ENCODE peak calls at places on chromosomes 3 and 15, in nine cellular contexts. A, X, T, O, G, Q, R, Y and D are unnamed samples.

GRCh38 chr3:89955141-89955540 is 847.7 kb downstream of the EPHA3 start:
- DNase-seq in G (no peak), X (no peak), A (no peak), T (no peak), Q (no peak), O (no peak), R (no peak), Y (no peak), D (no peak)

GRCh38 chr3:172749201-172749965 is 1.1 kb upstream of the ECT2 start:
- DNase-seq in T (no peak), O (peak; percentile 87), A (no peak), X (no peak), Y (peak; percentile 91), R (peak; percentile 88), Q (no peak), G (no peak), D (no peak)

GRCh38 chr15:44011238-44011873 is 183.7 kb downstream of the FRMD5 start:
- DNase-seq in A (no peak), T (no peak), Y (no peak), R (no peak), O (no peak), X (no peak), Q (no peak), G (no peak), D (no peak)

GRCh38 chr15:43204016-43204901 is 16.6 kb downstream of the EPB42 start:
- DNase-seq in R (peak; percentile 37), A (no peak), Y (peak; percentile 37), T (no peak), G (peak; percentile 36), O (peak; percentile 63), Q (no peak), X (no peak), D (peak; percentile 80)

GRCh38 chr3:411183-411681 is 214.7 kb downstream of the CHL1 start:
- DNase-seq in G (no peak), R (no peak), A (no peak), Y (no peak), X (no peak), O (no peak), Q (no peak), T (no peak), D (no peak)

GRCh38 chr3:61802772-61803171 is 241.4 kb downstream of the PTPRG start:
- DNase-seq in T (no peak), X (no peak), Y (no peak), O (no peak), Q (no peak), G (no peak), R (no peak), A (no peak), D (no peak)

GRCh38 chr3:132332082-132332964 is 15.1 kb downstream of the ACP3 start:
- DNase-seq in Q (no peak), O (peak; percentile 49), G (no peak), T (no peak), A (no peak), R (no peak), X (no peak), Y (no peak), D (no peak)

GRCh38 chr3:39088889-39089288 is 18.5 kb downstream of the GORASP1 start:
- DNase-seq in R (no peak), O (no peak), G (no peak), X (no peak), A (no peak), T (no peak), Y (no peak), Q (no peak), D (no peak)

GRCh38 chr3:84885199-84885882 is 73.4 kb upstream of the CADM2 start:
- DNase-seq in G (no peak), R (no peak), O (no peak), Q (no peak), Y (no peak), X (no peak), A (no peak), T (no peak), D (no peak)

GRCh38 chr3:193240436-193240849 is 579 bp upstream of the PLAAT1 start:
- DNase-seq in Y (no peak), T (no peak), O (no peak), A (no peak), R (no peak), Q (no peak), X (no peak), G (peak; percentile 14), D (peak; percentile 64)

GRCh38 chr3:105483476-105483875 is 116.8 kb downstream of the ALCAM start:
- DNase-seq in T (no peak), R (no peak), X (no peak), Y (no peak), G (no peak), O (no peak), A (no peak), Q (no peak), D (no peak)

GRCh38 chr3:46335546-46335945 is 18.4 kb upstream of the CCR2 start:
- DNase-seq in X (no peak), G (no peak), Q (no peak), Y (no peak), T (no peak), O (no peak), A (no peak), R (no peak), D (no peak)

GRCh38 chr3:184604039-184604955 is 42.7 kb downstream of the EPHB3 start:
- DNase-seq in X (no peak), T (no peak), O (peak; percentile 24), A (peak; percentile 69), R (no peak), Y (no peak), G (no peak), Q (no peak), D (peak; percentile 91)
- H3K4me3 ChIP-seq in X (no peak overlapping the region), T (no peak overlapping the region), O (peak overlapping the region; percentile 22), A (peak overlapping the region; percentile 8), R (peak overlapping the region; percentile 32), Y (peak overlapping the region; percentile 15), G (peak overlapping the region; percentile 65), Q (peak overlapping the region; percentile 24), D (peak overlapping the region; percentile 52)

GRCh38 chr3:186022931-186023330 is 85.1 kb upstream of the TRA2B start:
- DNase-seq in X (no peak), Y (no peak), G (no peak), Q (no peak), O (no peak), T (no peak), R (no peak), A (no peak), D (no peak)

GRCh38 chr3:186021673-186022362 is 84.0 kb upstream of the TRA2B start:
- DNase-seq in Q (no peak), A (no peak), R (peak; percentile 85), O (peak; percentile 83), T (no peak), X (no peak), Y (peak; percentile 86), G (no peak), D (no peak)

GRCh38 chr3:186025161-186025560 is 83.7 kb downstream of the ETV5 start:
- DNase-seq in A (no peak), O (peak; percentile 63), T (no peak), R (peak; percentile 39), Q (no peak), X (no peak), G (no peak), Y (no peak), D (no peak)

GRCh38 chr3:186024210-186024609 is 84.7 kb downstream of the ETV5 start:
- DNase-seq in Q (no peak), T (no peak), G (peak; percentile 35), X (no peak), O (peak; percentile 53), R (no peak), Y (no peak), A (peak; percentile 74), D (no peak)
- H3K4me3 ChIP-seq in Q (no peak overlapping the region), T (no peak overlapping the region), G (peak overlapping the region; percentile 19), X (no peak overlapping the region), O (no peak overlapping the region), R (no peak overlapping the region), Y (no peak overlapping the region), A (no peak overlapping the region), D (no peak overlapping the region)

GRCh38 chr3:4982773-4983738 is 3.8 kb downstream of the BHLHE40 start:
- DNase-seq in G (no peak), A (no peak), T (no peak), O (no peak), Y (no peak), X (no peak), Q (no peak), R (no peak), D (no peak)

GRCh38 chr3:4983739-4984510 is 4.7 kb downstream of the BHLHE40 start:
- DNase-seq in Q (peak; percentile 82), T (peak; percentile 87), O (peak; percentile 66), A (no peak), R (peak; percentile 74), G (no peak), Y (peak; percentile 87), X (peak; percentile 79), D (no peak)

GRCh38 chr3:4980229-4981159 is 1.3 kb downstream of the BHLHE40 start:
- DNase-seq in R (peak; percentile 81), Y (peak; percentile 85), G (peak; percentile 92), O (peak; percentile 97), A (peak; percentile 97), T (peak; percentile 81), Q (peak; percentile 94), X (peak; percentile 86), D (peak; percentile 88)

GRCh38 chr3:4981160-4981687 is 2.0 kb downstream of the BHLHE40 start:
- DNase-seq in Q (no peak), X (no peak), G (no peak), R (no peak), T (no peak), Y (no peak), A (no peak), O (peak; percentile 43), D (no peak)

GRCh38 chr3:4981688-4982494 is 2.7 kb downstream of the BHLHE40 start:
- DNase-seq in A (no peak), Q (no peak), O (peak; percentile 81), Y (no peak), X (no peak), R (no peak), T (no peak), G (no peak), D (no peak)
- H3K4me3 ChIP-seq in A (peak overlapping the region; percentile 77), Q (peak overlapping the region; percentile 98), O (peak overlapping the region; percentile 67), Y (peak overlapping the region; percentile 79), X (peak overlapping the region; percentile 50), R (peak overlapping the region; percentile 92), T (peak overlapping the region; percentile 51), G (peak overlapping the region; percentile 98), D (no peak overlapping the region)

GRCh38 chr15:63381301-63382192 is at the start of gene CA12:
- DNase-seq in G (peak; percentile 20), R (no peak), Y (no peak), T (no peak), O (peak; percentile 47), Q (peak; percentile 84), X (no peak), A (peak; percentile 51), D (peak; percentile 83)

GRCh38 chr15:63378946-63379345 is 2.7 kb downstream of the CA12 start:
- DNase-seq in Q (no peak), R (no peak), G (no peak), T (no peak), Y (no peak), A (peak; percentile 27), O (no peak), X (no peak), D (no peak)

GRCh38 chr15:63379492-63380150 is 2.0 kb downstream of the CA12 start:
- DNase-seq in G (no peak), A (no peak), T (no peak), Y (no peak), O (no peak), X (no peak), Q (no peak), R (no peak), D (no peak)

GRCh38 chr15:63380151-63380827 is 1.4 kb downstream of the CA12 start:
- DNase-seq in R (no peak), Y (no peak), X (no peak), G (no peak), T (no peak), O (no peak), Q (no peak), A (no peak), D (no peak)

GRCh38 chr15:63380828-63381282 is 791 bp downstream of the CA12 start:
- DNase-seq in Y (no peak), X (no peak), Q (no peak), G (no peak), R (no peak), O (no peak), A (no peak), T (no peak), D (no peak)
- H3K4me3 ChIP-seq in Y (peak overlapping the region; percentile 64), X (no peak overlapping the region), Q (peak overlapping the region; percentile 83), G (peak overlapping the region; percentile 64), R (peak overlapping the region; percentile 73), O (no peak overlapping the region), A (no peak overlapping the region), T (no peak overlapping the region), D (peak overlapping the region; percentile 41)